ENCODE peak calls at places on chromosomes 6 and 20, in four cellular contexts. One of them, this sample, is unnamed. For H3K9me3, the result is how much of the 10 kb centered on the place peaks cover.

GRCh38 chr20:62307226-62308101 is 4.7 kb downstream of the ADRM1 start:
- DNase-seq in heart right ventricle: peak
- DNase-seq in cardiac muscle cell: no peak
- DNase-seq in MM.1S: no peak
- DNase-seq in this sample: no peak

GRCh38 chr6:155384343-155384742 is 70.1 kb upstream of the TFB1M start:
- DNase-seq in heart right ventricle: no peak
- DNase-seq in cardiac muscle cell: no peak
- DNase-seq in MM.1S: no peak
- DNase-seq in this sample: no peak

GRCh38 chr6:26286168-26286854 is 78.7 kb upstream of the BTN3A2 start:
- DNase-seq in heart right ventricle: peak
- DNase-seq in cardiac muscle cell: peak
- DNase-seq in MM.1S: peak
- DNase-seq in this sample: peak

GRCh38 chr6:43579171-43579570 is 3.2 kb downstream of the POLH start:
- DNase-seq in heart right ventricle: no peak
- DNase-seq in cardiac muscle cell: no peak
- DNase-seq in MM.1S: no peak
- DNase-seq in this sample: no peak

GRCh38 chr20:60512436-60512835 is 554.2 kb downstream of the CDH26 start:
- DNase-seq in heart right ventricle: no peak
- DNase-seq in cardiac muscle cell: no peak
- DNase-seq in MM.1S: no peak
- DNase-seq in this sample: no peak

GRCh38 chr20:41782255-41782654 is 164.1 kb upstream of the CHD6 start:
- DNase-seq in heart right ventricle: no peak
- DNase-seq in cardiac muscle cell: no peak
- DNase-seq in MM.1S: no peak
- DNase-seq in this sample: no peak

GRCh38 chr6:89311853-89312531 is 3.1 kb downstream of the GABRR2 start:
- DNase-seq in heart right ventricle: peak
- DNase-seq in cardiac muscle cell: peak
- DNase-seq in MM.1S: no peak
- DNase-seq in this sample: no peak

GRCh38 chr6:34630040-34630439 is 66.5 kb downstream of the ILRUN start:
- DNase-seq in heart right ventricle: no peak
- DNase-seq in cardiac muscle cell: no peak
- DNase-seq in MM.1S: no peak
- DNase-seq in this sample: no peak

GRCh38 chr20:17654649-17655285 is 27.3 kb downstream of the RRBP1 start:
- DNase-seq in heart right ventricle: peak
- DNase-seq in cardiac muscle cell: peak
- DNase-seq in MM.1S: no peak
- DNase-seq in this sample: no peak

GRCh38 chr6:36571122-36572043 is 22.8 kb upstream of the SRSF3 start:
- DNase-seq in heart right ventricle: no peak
- DNase-seq in cardiac muscle cell: no peak
- DNase-seq in MM.1S: no peak
- DNase-seq in this sample: no peak

GRCh38 chr20:41671143-41671542 is 53.0 kb upstream of the CHD6 start:
- DNase-seq in heart right ventricle: no peak
- DNase-seq in cardiac muscle cell: no peak
- DNase-seq in MM.1S: no peak
- DNase-seq in this sample: no peak

GRCh38 chr6:163765326-163765725 is 350.8 kb downstream of the QKI start:
- DNase-seq in heart right ventricle: no peak
- DNase-seq in cardiac muscle cell: no peak
- DNase-seq in MM.1S: no peak
- DNase-seq in this sample: no peak

GRCh38 chr6:154297711-154298110 is 58.9 kb downstream of the IPCEF1 start:
- DNase-seq in heart right ventricle: no peak
- DNase-seq in cardiac muscle cell: peak
- DNase-seq in MM.1S: no peak
- DNase-seq in this sample: no peak

GRCh38 chr20:45378191-45378590 is at the start of gene TP53TG5:
- DNase-seq in heart right ventricle: no peak
- DNase-seq in cardiac muscle cell: no peak
- DNase-seq in MM.1S: no peak
- DNase-seq in this sample: no peak

GRCh38 chr20:45994761-45995160 is 13.9 kb upstream of the MMP9 start:
- DNase-seq in heart right ventricle: no peak
- DNase-seq in cardiac muscle cell: no peak
- DNase-seq in MM.1S: no peak
- DNase-seq in this sample: no peak

GRCh38 chr6:13544454-13545186 is 29.8 kb upstream of the SIRT5 start:
- DNase-seq in heart right ventricle: no peak
- DNase-seq in cardiac muscle cell: no peak
- DNase-seq in MM.1S: no peak
- DNase-seq in this sample: no peak

GRCh38 chr20:52789716-52790115 is 182.4 kb upstream of the TSHZ2 start:
- DNase-seq in heart right ventricle: no peak
- DNase-seq in cardiac muscle cell: no peak
- DNase-seq in MM.1S: no peak
- DNase-seq in this sample: no peak

GRCh38 chr6:160198577-160199211 is 59.9 kb downstream of the SLC22A2 start:
- DNase-seq in heart right ventricle: no peak
- DNase-seq in cardiac muscle cell: no peak
- DNase-seq in MM.1S: no peak
- DNase-seq in this sample: no peak

GRCh38 chr6:68632620-68633195 is 2.4 kb upstream of the ADGRB3 start:
- DNase-seq in heart right ventricle: no peak
- DNase-seq in cardiac muscle cell: no peak
- DNase-seq in MM.1S: no peak
- DNase-seq in this sample: no peak

GRCh38 chr6:24033284-24033683 is 92.7 kb upstream of the NRSN1 start:
- DNase-seq in heart right ventricle: no peak
- DNase-seq in cardiac muscle cell: peak
- DNase-seq in MM.1S: no peak
- DNase-seq in this sample: no peak

GRCh38 chr6:157528931-157529653 is 148.1 kb downstream of the ZDHHC14 start:
- DNase-seq in heart right ventricle: no peak
- DNase-seq in cardiac muscle cell: no peak
- DNase-seq in MM.1S: no peak
- DNase-seq in this sample: no peak

GRCh38 chr20:43751167-43752050 is 24.6 kb upstream of the GTSF1L start:
- DNase-seq in heart right ventricle: no peak
- DNase-seq in cardiac muscle cell: no peak
- DNase-seq in MM.1S: peak
- DNase-seq in this sample: no peak

GRCh38 chr6:6654599-6655575 is 66.4 kb downstream of the LY86 start:
- DNase-seq in heart right ventricle: no peak
- DNase-seq in cardiac muscle cell: no peak
- DNase-seq in MM.1S: no peak
- DNase-seq in this sample: peak

DNA sequence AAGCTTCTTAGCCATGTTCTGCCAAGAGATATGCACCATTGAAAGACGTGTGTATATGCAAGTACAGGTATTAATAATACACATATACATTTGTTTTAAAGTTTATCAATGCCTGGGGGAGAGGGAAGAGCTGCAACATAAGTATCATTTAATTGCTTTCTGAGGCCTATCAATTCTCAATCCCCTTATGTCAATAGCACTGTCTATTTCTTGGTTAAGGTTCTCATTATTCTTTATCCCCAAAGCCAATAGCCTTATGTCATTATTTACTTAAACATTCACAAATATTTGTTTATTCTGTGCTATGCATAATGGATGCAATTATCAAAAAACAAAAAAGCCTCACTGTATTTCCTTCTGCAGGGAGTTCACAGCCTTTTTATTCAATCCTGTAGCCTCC is 350.3 kb upstream of the KCNQ5 start:
- DNase-seq in heart right ventricle: no peak
- DNase-seq in cardiac muscle cell: no peak
- DNase-seq in MM.1S: no peak
- DNase-seq in this sample: no peak
- H3K27ac ChIP-seq in heart right ventricle: no peak
- H3K27ac ChIP-seq in cardiac muscle cell: no peak
- H3K27ac ChIP-seq in MM.1S: no peak
- H3K27ac ChIP-seq in this sample: no peak

GRCh38 chr6:118580585-118581419 is 32.7 kb downstream of the PLN start:
- DNase-seq in heart right ventricle: no peak
- DNase-seq in cardiac muscle cell: peak
- DNase-seq in MM.1S: peak
- DNase-seq in this sample: peak
- H3K9me3 ChIP-seq in heart right ventricle: under half
- H3K9me3 ChIP-seq in cardiac muscle cell: under half
- H3K9me3 ChIP-seq in MM.1S: under half
- H3K9me3 ChIP-seq in this sample: under half

GRCh38 chr6:84768442-84769174 is 4.2 kb upstream of the TBX18 start:
- DNase-seq in heart right ventricle: no peak
- DNase-seq in cardiac muscle cell: no peak
- DNase-seq in MM.1S: no peak
- DNase-seq in this sample: no peak
- H3K4me3 ChIP-seq in heart right ventricle: peak
- H3K4me3 ChIP-seq in cardiac muscle cell: no peak
- H3K4me3 ChIP-seq in MM.1S: no peak
- H3K4me3 ChIP-seq in this sample: no peak

GRCh38 chr6:81752084-81752968 is at the start of gene TENT5A:
- DNase-seq in heart right ventricle: peak
- DNase-seq in cardiac muscle cell: peak
- DNase-seq in MM.1S: peak
- DNase-seq in this sample: peak
- H3K27ac ChIP-seq in heart right ventricle: peak
- H3K27ac ChIP-seq in cardiac muscle cell: peak
- H3K27ac ChIP-seq in MM.1S: peak
- H3K27ac ChIP-seq in this sample: peak

GRCh38 chr6:167660944-167661343 is 165.8 kb upstream of the AFDN start:
- DNase-seq in heart right ventricle: no peak
- DNase-seq in cardiac muscle cell: no peak
- DNase-seq in MM.1S: no peak
- DNase-seq in this sample: no peak
- H3K9me3 ChIP-seq in heart right ventricle: under half
- H3K9me3 ChIP-seq in cardiac muscle cell: under half
- H3K9me3 ChIP-seq in MM.1S: under half
- H3K9me3 ChIP-seq in this sample: under half

GRCh38 chr6:112245511-112246203 is 8.7 kb downstream of the LAMA4 start:
- DNase-seq in heart right ventricle: no peak
- DNase-seq in cardiac muscle cell: no peak
- DNase-seq in MM.1S: no peak
- DNase-seq in this sample: no peak

GRCh38 chr6:112244428-112244827 is 9.9 kb downstream of the LAMA4 start:
- DNase-seq in heart right ventricle: no peak
- DNase-seq in cardiac muscle cell: no peak
- DNase-seq in MM.1S: no peak
- DNase-seq in this sample: no peak

GRCh38 chr6:112243861-112244415 is 10.4 kb downstream of the LAMA4 start:
- DNase-seq in heart right ventricle: no peak
- DNase-seq in cardiac muscle cell: no peak
- DNase-seq in MM.1S: no peak
- DNase-seq in this sample: no peak

GRCh38 chr6:112249489-112249888 is 4.9 kb downstream of the LAMA4 start:
- DNase-seq in heart right ventricle: no peak
- DNase-seq in cardiac muscle cell: no peak
- DNase-seq in MM.1S: no peak
- DNase-seq in this sample: no peak

DNA sequence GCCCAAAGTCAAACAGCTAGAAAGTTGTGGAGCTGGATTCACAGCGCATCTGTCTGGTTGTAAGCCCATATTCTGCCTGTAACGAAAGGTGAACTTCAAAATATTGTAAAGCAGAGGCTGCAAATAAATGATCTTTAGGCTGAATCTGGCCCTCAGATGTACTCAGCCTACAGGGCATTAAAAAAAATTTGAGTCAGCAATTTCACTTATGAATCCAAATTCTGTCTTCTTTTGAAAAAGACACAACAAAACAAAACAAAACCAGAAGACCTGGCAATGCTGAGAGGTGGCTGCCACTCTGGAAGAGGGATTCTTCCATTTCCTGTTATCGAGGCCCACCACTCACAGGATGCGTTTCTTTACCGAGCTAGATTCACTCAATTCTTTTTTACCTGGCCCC is 7.1 kb downstream of the LAMA4 start:
- DNase-seq in heart right ventricle: no peak
- DNase-seq in cardiac muscle cell: no peak
- DNase-seq in MM.1S: no peak
- DNase-seq in this sample: no peak
- H3K4me3 ChIP-seq in heart right ventricle: peak
- H3K4me3 ChIP-seq in cardiac muscle cell: no peak
- H3K4me3 ChIP-seq in MM.1S: no peak
- H3K4me3 ChIP-seq in this sample: no peak

GRCh38 chr20:11718474-11719094 is 199.1 kb upstream of the BTBD3 start:
- DNase-seq in heart right ventricle: no peak
- DNase-seq in cardiac muscle cell: no peak
- DNase-seq in MM.1S: no peak
- DNase-seq in this sample: no peak
- H3K27ac ChIP-seq in heart right ventricle: no peak
- H3K27ac ChIP-seq in cardiac muscle cell: no peak
- H3K27ac ChIP-seq in MM.1S: no peak
- H3K27ac ChIP-seq in this sample: no peak

DNA sequence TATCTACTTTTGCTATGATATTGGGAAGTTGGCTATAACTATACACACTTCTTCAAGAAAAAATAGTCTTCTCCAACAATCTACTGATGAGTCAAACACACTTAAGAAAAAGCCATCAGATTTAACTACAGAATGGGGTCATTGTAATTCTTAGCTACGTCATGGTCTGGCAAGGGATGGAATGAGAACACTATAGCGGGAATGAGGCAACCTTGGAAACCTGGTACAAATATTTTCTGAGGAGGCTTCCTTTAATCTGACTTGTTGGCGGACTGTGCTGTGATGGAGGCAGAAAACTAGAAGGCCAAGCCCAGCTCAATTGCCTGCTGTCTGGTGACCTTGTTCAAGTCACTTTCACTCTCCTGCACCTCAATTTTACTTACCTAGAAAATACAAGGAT is 586.8 kb upstream of the JAG1 start:
- DNase-seq in heart right ventricle: no peak
- DNase-seq in cardiac muscle cell: no peak
- DNase-seq in MM.1S: no peak
- DNase-seq in this sample: no peak
- H3K9me3 ChIP-seq in heart right ventricle: under half
- H3K9me3 ChIP-seq in cardiac muscle cell: under half
- H3K9me3 ChIP-seq in MM.1S: under half
- H3K9me3 ChIP-seq in this sample: under half

DNA sequence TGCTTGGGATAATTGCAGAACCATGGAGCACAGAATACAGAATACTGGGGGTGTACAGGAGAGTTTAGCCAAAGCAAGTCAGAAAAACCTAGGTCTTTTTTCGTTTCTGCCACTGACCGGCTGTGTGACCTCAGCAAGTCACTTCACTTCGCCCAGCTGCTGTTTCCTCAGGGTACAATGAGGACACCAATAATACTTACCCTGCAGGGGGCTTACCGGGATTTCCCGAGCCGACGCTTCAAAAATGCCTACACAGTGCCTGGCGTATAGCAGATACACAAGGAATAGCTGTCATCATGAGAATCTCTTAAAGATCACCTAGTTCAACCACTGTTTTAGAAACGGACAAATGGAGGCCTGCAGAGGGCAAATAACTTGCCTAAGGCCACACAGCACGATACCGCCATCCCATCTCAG is 772 bp downstream of the RIPOR3 start:
- DNase-seq in heart right ventricle: no peak
- DNase-seq in cardiac muscle cell: no peak
- DNase-seq in MM.1S: no peak
- DNase-seq in this sample: no peak
- H3K4me3 ChIP-seq in heart right ventricle: peak
- H3K4me3 ChIP-seq in cardiac muscle cell: no peak
- H3K4me3 ChIP-seq in MM.1S: no peak
- H3K4me3 ChIP-seq in this sample: no peak

This sample was measured in naive thymus-derived CD4-positive, alpha-beta T cell.